ENCODE peak calls at places on chromosomes 16 and 17, in nine cellular contexts. M is prostate gland, P is esophagus muscularis mucosa, Y is HepG2, A is adrenal gland, W is heart left ventricle, L is tibial nerve, V is body of pancreas, O is esophagus squamous epithelium. T is an unnamed sample.
A peak's percentile ranks its signal among the peaks of the same experiment; 100 is the strongest.

GRCh38 chr17:50361561-50362480 is 11.2 kb downstream of the MRPL27 start:
- DNase-seq in M (peak; percentile 56), P (no peak), Y (peak; percentile 75), A (peak; percentile 85), W (no peak), L (no peak), V (peak; percentile 71), O (no peak), T (peak; percentile 83)

GRCh38 chr17:33940769-33941168 is 314.3 kb upstream of the CCL2 start:
- DNase-seq in M (no peak), P (no peak), Y (no peak), A (no peak), W (no peak), L (no peak), V (no peak), O (no peak), T (no peak)

GRCh38 chr17:46044286-46044928 is 45.4 kb downstream of the STH start:
- DNase-seq in M (peak; percentile 92), P (no peak), Y (peak; percentile 83), A (peak; percentile 94), W (peak; percentile 77), L (peak; percentile 58), V (peak; percentile 87), O (no peak), T (peak; percentile 64)

GRCh38 chr17:49715221-49715620 is 7.5 kb upstream of the SLC35B1 start:
- DNase-seq in M (no peak), P (no peak), Y (no peak), A (no peak), W (no peak), L (no peak), V (no peak), O (no peak), T (no peak)

GRCh38 chr16:73190688-73191087 is 142.8 kb upstream of the ZFHX3 start:
- DNase-seq in M (no peak), P (no peak), Y (no peak), A (no peak), W (no peak), L (no peak), V (no peak), O (no peak), T (no peak)

GRCh38 chr16:31476305-31477219 is 4.6 kb downstream of the TGFB1I1 start:
- DNase-seq in M (peak; percentile 59), P (no peak), Y (peak; percentile 63), A (peak; percentile 86), W (peak; percentile 74), L (peak; percentile 51), V (peak; percentile 90), O (peak; percentile 44), T (no peak)

GRCh38 chr16:56451753-56452689 is 667 bp downstream of the OGFOD1 start:
- DNase-seq in M (peak; percentile 14), P (no peak), Y (peak; percentile 75), A (peak; percentile 85), W (peak; percentile 42), L (no peak), V (peak; percentile 53), O (no peak), T (peak; percentile 14)

GRCh38 chr16:4937782-4938682 is 1.1 kb upstream of the PPL start:
- DNase-seq in M (peak; percentile 68), P (no peak), Y (no peak), A (peak; percentile 66), W (no peak), L (no peak), V (no peak), O (no peak), T (no peak)

GRCh38 chr17:4735825-4736651 is 3.6 kb upstream of the ZMYND15 start:
- DNase-seq in M (no peak), P (no peak), Y (no peak), A (peak; percentile 73), W (no peak), L (no peak), V (no peak), O (no peak), T (no peak)

GRCh38 chr17:69551212-69552010 is 136.9 kb downstream of the MAP2K6 start:
- DNase-seq in M (no peak), P (no peak), Y (no peak), A (no peak), W (no peak), L (no peak), V (no peak), O (no peak), T (no peak)

GRCh38 chr17:52505601-52506000 is 347.1 kb upstream of the CA10 start:
- DNase-seq in M (no peak), P (no peak), Y (no peak), A (no peak), W (no peak), L (no peak), V (no peak), O (no peak), T (no peak)

GRCh38 chr17:58337126-58337599 is 8.6 kb upstream of the TSPOAP1 start:
- DNase-seq in M (no peak), P (no peak), Y (no peak), A (no peak), W (no peak), L (no peak), V (no peak), O (no peak), T (no peak)

GRCh38 chr16:68790130-68790761 is 53.1 kb upstream of the TANGO6 start:
- DNase-seq in M (peak; percentile 75), P (no peak), Y (peak; percentile 96), A (no peak), W (no peak), L (no peak), V (peak; percentile 32), O (no peak), T (peak; percentile 55)

GRCh38 chr16:4290236-4290830 is 17.5 kb upstream of the TFAP4 start:
- DNase-seq in M (no peak), P (no peak), Y (peak; percentile 88), A (peak; percentile 70), W (no peak), L (no peak), V (no peak), O (no peak), T (no peak)

GRCh38 chr17:58249270-58250133 is 11.1 kb downstream of the LPO start:
- DNase-seq in M (peak; percentile 50), P (no peak), Y (peak; percentile 24), A (peak; percentile 72), W (peak; percentile 70), L (no peak), V (peak; percentile 69), O (no peak), T (peak; percentile 83)

GRCh38 chr16:29192329-29193247 is 207.7 kb downstream of the LAT start:
- DNase-seq in M (no peak), P (no peak), Y (no peak), A (peak; percentile 51), W (peak; percentile 16), L (no peak), V (no peak), O (no peak), T (no peak)

GRCh38 chr17:4672055-4672630 is 30.7 kb upstream of the ALOX15 start:
- DNase-seq in M (no peak), P (no peak), Y (no peak), A (no peak), W (no peak), L (no peak), V (no peak), O (no peak), T (no peak)

GRCh38 chr17:19935169-19935568 is 42.5 kb downstream of the AKAP10 start:
- DNase-seq in M (no peak), P (no peak), Y (no peak), A (no peak), W (no peak), L (no peak), V (no peak), O (no peak), T (no peak)

GRCh38 chr16:84093120-84093878 is 23.4 kb downstream of the MBTPS1 start:
- DNase-seq in M (no peak), P (no peak), Y (no peak), A (no peak), W (no peak), L (no peak), V (no peak), O (no peak), T (no peak)

GRCh38 chr17:15379659-15380058 is 38.3 kb upstream of the TEKT3 start:
- DNase-seq in M (no peak), P (no peak), Y (no peak), A (no peak), W (no peak), L (no peak), V (no peak), O (no peak), T (no peak)

GRCh38 chr17:36485805-36486203 is 677 bp upstream of the ZNHIT3 start:
- DNase-seq in M (no peak), P (no peak), Y (no peak), A (no peak), W (no peak), L (no peak), V (no peak), O (no peak), T (no peak)

GRCh38 chr16:81703177-81704155 is 75.6 kb upstream of the PLCG2 start:
- DNase-seq in M (no peak), P (no peak), Y (no peak), A (peak; percentile 84), W (no peak), L (no peak), V (no peak), O (no peak), T (peak; percentile 92)

GRCh38 chr16:88811850-88812736 is at the start of gene APRT:
- DNase-seq in M (peak; percentile 90), P (peak; percentile 99), Y (peak; percentile 83), A (peak; percentile 98), W (peak; percentile 96), L (peak; percentile 88), V (peak; percentile 97), O (peak; percentile 50), T (peak; percentile 88)
- TF ChIP-seq POLR2A in M (peak; percentile 63), P (peak; percentile 33), Y (no peak), A (no peak), W (peak; percentile 73), L (peak; percentile 79), V (peak; percentile 78), O (no peak), T (peak; percentile 71)

GRCh38 chr17:29579866-29580771 is 9.3 kb downstream of the GIT1 start:
- DNase-seq in M (peak; percentile 85), P (no peak), Y (peak; percentile 64), A (peak; percentile 95), W (peak; percentile 84), L (peak; percentile 83), V (peak; percentile 90), O (no peak), T (peak; percentile 79)
- TF ChIP-seq POLR2A in M (no peak), P (no peak), Y (no peak), A (no peak), W (no peak), L (no peak), V (no peak), O (no peak), T (no peak)

GRCh38 chr17:78741644-78742284 is 40.3 kb downstream of the CYTH1 start:
- DNase-seq in M (no peak), P (no peak), Y (no peak), A (no peak), W (no peak), L (no peak), V (no peak), O (no peak), T (no peak)
- TF ChIP-seq POLR2A in M (no peak), P (no peak), Y (no peak), A (no peak), W (no peak), L (no peak), V (no peak), O (no peak), T (no peak)

DNA sequence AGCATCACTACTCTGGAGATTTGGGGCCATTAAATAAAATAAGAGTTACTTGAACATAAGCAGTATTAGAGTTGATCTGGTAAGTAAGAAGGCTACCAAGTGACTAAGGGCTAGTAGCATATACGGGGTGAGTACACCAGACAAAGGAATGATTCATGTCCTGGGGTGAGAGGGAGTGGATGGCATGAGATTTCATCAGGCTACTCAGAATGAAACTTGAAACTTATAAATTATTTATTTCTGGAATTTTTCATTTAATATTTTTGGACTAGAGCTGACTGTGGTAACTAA is 2.3 kb downstream of the SLFN5 start:
- DNase-seq in M (no peak), P (no peak), Y (no peak), A (no peak), W (no peak), L (no peak), V (no peak), O (no peak), T (peak; percentile 32)
- TF ChIP-seq POLR2A in M (no peak), P (no peak), Y (no peak), A (no peak), W (no peak), L (no peak), V (no peak), O (no peak), T (no peak)